ENCODE peak calls at places on chromosomes 6 and 20, in ten cellular contexts. C, L, K, X, N, Y, H, B, T and P are unnamed samples.

GRCh38 chr6:109224994-109225393 is 129.7 kb downstream of the CEP57L1 start:
- DNase-seq in B (no peak), K (no peak), L (no peak), T (no peak), N (no peak), C (no peak), H (no peak), Y (no peak), X (no peak), P (no peak)

GRCh38 chr6:125153541-125154183 is at the start of gene TPD52L1:
- DNase-seq in B (peak; percentile 59), Y (peak; percentile 81), N (peak; percentile 87), L (peak; percentile 92), T (peak; percentile 77), K (peak; percentile 81), X (peak; percentile 87), H (peak; percentile 89), C (peak; percentile 95), P (peak; percentile 30)

GRCh38 chr6:107730106-107730505 is 94.0 kb downstream of the SCML4 start:
- DNase-seq in K (peak; percentile 22), C (no peak), L (no peak), N (no peak), Y (no peak), X (no peak), B (no peak), H (no peak), T (no peak), P (no peak)

GRCh38 chr20:58447733-58448391 is 58.8 kb downstream of the VAPB start:
- DNase-seq in X (peak; percentile 52), B (no peak), H (peak; percentile 53), Y (no peak), L (peak; percentile 61), K (peak; percentile 55), C (no peak), N (peak; percentile 63), T (peak; percentile 62), P (no peak)

GRCh38 chr20:40753472-40753871 is 64.4 kb upstream of the MAFB start:
- DNase-seq in B (no peak), T (no peak), K (no peak), N (no peak), L (no peak), X (no peak), H (no peak), Y (no peak), C (no peak), P (no peak)

GRCh38 chr6:143060806-143061596 is at the start of gene AIG1:
- DNase-seq in H (peak; percentile 79), K (no peak), N (peak; percentile 94), L (peak; percentile 87), C (peak; percentile 96), B (no peak), T (no peak), Y (no peak), X (no peak), P (no peak)

GRCh38 chr20:16444056-16444777 is 129.0 kb downstream of the KIF16B start:
- DNase-seq in H (no peak), Y (peak; percentile 33), C (no peak), L (no peak), N (no peak), B (no peak), K (no peak), X (no peak), T (no peak), P (no peak)

GRCh38 chr6:32947552-32948465 is 5.1 kb downstream of the HLA-DMA start:
- DNase-seq in T (peak; percentile 75), L (no peak), B (no peak), Y (no peak), X (no peak), K (peak; percentile 69), N (no peak), C (no peak), H (peak; percentile 61), P (no peak)

GRCh38 chr6:6592836-6593235 is 4.3 kb downstream of the LY86 start:
- DNase-seq in L (no peak), C (no peak), B (no peak), H (no peak), Y (no peak), N (no peak), X (no peak), T (no peak), K (no peak), P (no peak)

GRCh38 chr6:119533603-119534279 is 184.2 kb upstream of the MAN1A1 start:
- DNase-seq in L (no peak), K (no peak), T (no peak), C (no peak), H (no peak), B (no peak), X (no peak), Y (no peak), N (no peak), P (peak; percentile 19)

GRCh38 chr20:733806-734205 is 34.5 kb downstream of the SLC52A3 start:
- DNase-seq in T (no peak), K (no peak), C (peak; percentile 28), X (no peak), B (no peak), H (no peak), N (no peak), L (no peak), Y (no peak), P (no peak)

DNA sequence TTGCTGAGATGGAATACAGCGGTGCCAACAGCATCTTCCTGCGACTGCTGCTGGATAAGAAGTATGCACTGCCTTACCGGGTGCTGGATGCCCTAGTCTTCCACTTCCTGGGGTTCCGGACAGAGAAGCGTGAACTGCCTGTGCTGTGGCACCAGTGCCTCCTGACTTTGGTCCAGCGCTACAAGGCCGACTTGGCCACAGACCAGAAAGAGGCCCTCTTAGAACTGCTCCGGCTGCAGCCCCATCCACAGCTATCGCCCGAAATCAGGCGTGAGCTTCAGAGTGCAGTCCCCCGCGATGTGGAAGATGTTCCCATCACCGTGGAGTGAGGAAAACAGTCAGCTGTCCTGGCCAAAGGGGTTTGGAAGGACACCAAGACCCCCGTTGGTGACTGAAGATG is 9.2 kb downstream of the CCND3 start:
- DNase-seq in B (no peak), T (no peak), Y (no peak), X (no peak), N (no peak), H (no peak), K (no peak), C (no peak), L (no peak), P (no peak)
- TF ChIP-seq POLR2A in B (no peak), T (no peak), Y (no peak), X (no peak), N (no peak), H (no peak), K (no peak), C (no peak), L (no peak), P (no peak)

DNA sequence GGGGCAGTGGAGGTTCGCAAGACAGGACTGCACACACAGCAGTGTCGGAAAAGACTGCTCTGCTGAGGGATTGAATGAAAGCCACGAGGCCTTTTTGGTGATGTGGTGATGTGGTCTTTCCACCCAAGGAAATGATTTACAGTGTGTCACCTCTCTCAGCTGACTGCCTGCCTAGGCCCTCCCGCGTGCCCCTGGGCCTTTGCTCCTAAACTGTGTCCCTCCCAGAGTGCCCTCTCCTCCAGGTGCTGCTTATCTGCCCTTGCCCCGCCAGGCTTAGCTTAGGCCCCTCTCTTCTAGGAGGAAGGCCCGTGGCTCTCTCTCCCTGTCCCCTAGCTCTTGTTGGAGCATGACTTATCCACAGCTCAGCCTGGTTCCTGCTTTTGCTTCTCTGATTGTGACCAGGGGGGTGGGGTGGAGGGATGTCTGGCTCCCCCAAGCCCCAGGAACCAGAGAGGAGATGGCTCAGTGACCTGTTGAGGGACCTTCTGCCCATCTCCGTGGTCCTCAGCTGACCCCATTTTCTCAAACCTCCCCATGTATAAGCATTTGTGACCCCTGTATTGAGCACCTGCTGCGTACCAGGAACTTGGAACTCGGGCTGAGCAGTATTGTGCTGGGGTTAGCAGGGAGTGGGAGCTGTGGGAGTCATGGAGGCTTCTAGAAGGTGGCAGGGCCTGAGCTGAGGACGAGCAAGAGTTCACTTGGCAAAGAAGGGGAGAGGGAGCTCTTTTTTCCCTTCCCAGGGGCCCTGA is 2.1 kb downstream of the SRC start:
- DNase-seq in K (no peak), C (no peak), L (no peak), H (no peak), T (no peak), B (peak; percentile 23), Y (no peak), X (no peak), N (no peak), P (no peak)
- TF ChIP-seq POLR2A in K (no peak), C (no peak), L (no peak), H (no peak), T (no peak), B (peak; percentile 22), Y (no peak), X (no peak), N (no peak), P (no peak)

DNA sequence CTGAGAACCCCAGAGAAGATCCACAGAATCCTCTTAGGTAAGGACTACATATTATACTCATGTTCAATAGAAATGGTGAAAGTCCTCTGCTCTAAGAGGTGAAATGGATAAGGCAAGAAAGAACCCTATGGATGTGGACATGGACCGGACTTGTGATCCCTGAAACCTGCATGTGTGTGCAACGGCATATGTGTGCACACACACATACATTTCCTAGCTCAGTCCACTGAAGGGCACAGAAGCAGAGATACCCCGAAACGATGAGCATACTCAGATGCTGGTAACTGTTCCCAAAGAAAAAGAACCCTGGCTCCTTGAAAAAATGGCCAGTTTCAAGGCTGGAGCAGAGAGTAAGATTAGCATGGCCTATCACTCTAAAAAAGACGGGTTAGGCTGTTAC is 22.6 kb downstream of the SNX5 start:
- DNase-seq in T (no peak), N (no peak), C (no peak), H (no peak), K (no peak), L (no peak), Y (no peak), X (no peak), B (no peak), P (no peak)
- TF ChIP-seq POLR2A in T (no peak), N (no peak), C (no peak), H (no peak), K (no peak), L (no peak), Y (no peak), X (no peak), B (no peak), P (no peak)

GRCh38 chr20:19935842-19936241 is 81.3 kb upstream of the NAA20 start:
- DNase-seq in X (peak; percentile 67), K (peak; percentile 75), B (no peak), L (no peak), T (no peak), H (peak; percentile 31), N (no peak), Y (no peak), C (no peak), P (no peak)

GRCh38 chr20:19934792-19935491 is 82.2 kb upstream of the NAA20 start:
- DNase-seq in X (peak; percentile 42), L (no peak), T (peak; percentile 74), N (no peak), Y (peak; percentile 81), K (peak; percentile 75), B (no peak), H (peak; percentile 25), C (no peak), P (no peak)

GRCh38 chr20:19938421-19938787 is 78.8 kb upstream of the NAA20 start:
- DNase-seq in T (no peak), B (no peak), H (no peak), N (no peak), X (no peak), L (no peak), Y (no peak), K (no peak), C (no peak), P (no peak)

GRCh38 chr20:19937651-19938420 is 79.3 kb upstream of the NAA20 start:
- DNase-seq in C (no peak), X (no peak), Y (no peak), H (no peak), L (no peak), B (no peak), T (no peak), N (no peak), K (no peak), P (no peak)

GRCh38 chr20:19936801-19937583 is 80.2 kb upstream of the NAA20 start:
- DNase-seq in C (peak; percentile 68), X (no peak), N (no peak), H (no peak), K (no peak), B (no peak), L (peak; percentile 61), Y (peak; percentile 59), T (no peak), P (no peak)
- TF ChIP-seq POLR2A in C (peak; percentile 60), X (no peak), N (no peak), H (no peak), K (peak; percentile 16), B (no peak), L (no peak), Y (no peak), T (no peak), P (no peak)